ENCODE peak calls at places on chromosomes 16 and 17, in four cellular contexts. M, J, Q and V are unnamed samples.

GRCh38 chr16:57723170-57723569 is 12.4 kb upstream of the KATNB1 start:
- DNase-seq in Q (no peak), J (no peak), M (no peak), V (no peak)

GRCh38 chr16:69396187-69397061 is 10.6 kb upstream of the TERF2 start:
- DNase-seq in M (peak; percentile 85), Q (peak; percentile 89), J (peak; percentile 83), V (peak; percentile 91)

GRCh38 chr17:80673152-80673920 is 128.7 kb downstream of the RPTOR start:
- DNase-seq in J (no peak), M (peak; percentile 40), Q (peak; percentile 36), V (no peak)

GRCh38 chr16:72934661-72935403 is 113.1 kb downstream of the ZFHX3 start:
- DNase-seq in M (no peak), Q (no peak), J (no peak), V (no peak)

GRCh38 chr17:1989135-1989534 is 36.0 kb downstream of the RTN4RL1 start:
- DNase-seq in M (no peak), Q (peak; percentile 52), J (no peak), V (peak; percentile 69)

GRCh38 chr16:84239910-84240309 is at the start of gene KCNG4:
- DNase-seq in J (no peak), M (no peak), Q (no peak), V (no peak)

GRCh38 chr17:732788-733720 is 658 bp downstream of the TLCD3A start:
- DNase-seq in J (peak; percentile 49), Q (peak; percentile 39), M (peak; percentile 24), V (no peak)

GRCh38 chr16:22326771-22327445 is 29.7 kb downstream of the POLR3E start:
- DNase-seq in M (no peak), Q (no peak), J (no peak), V (no peak)

GRCh38 chr16:88833086-88833485 is 21.4 kb upstream of the APRT start:
- DNase-seq in Q (no peak), M (no peak), J (no peak), V (no peak)

GRCh38 chr17:81556863-81557262 is 4.7 kb upstream of the FAAP100 start:
- DNase-seq in J (peak; percentile 30), M (no peak), Q (no peak), V (no peak)

GRCh38 chr17:28500712-28501379 is 5.3 kb upstream of the FOXN1 start:
- DNase-seq in M (no peak), Q (no peak), J (no peak), V (no peak)

GRCh38 chr17:19707728-19708221 is 8.6 kb downstream of the SLC47A2 start:
- DNase-seq in M (no peak), J (no peak), Q (no peak), V (no peak)

GRCh38 chr17:4230142-4230541 is 33.6 kb downstream of the ANKFY1 start:
- DNase-seq in M (no peak), Q (peak; percentile 74), J (peak; percentile 34), V (peak; percentile 80)

GRCh38 chr17:74930535-74931036 is 5.1 kb upstream of the OTOP3 start:
- DNase-seq in M (no peak), Q (no peak), J (no peak), V (no peak)

GRCh38 chr16:89581861-89582563 is 6.5 kb downstream of the CPNE7 start:
- DNase-seq in J (peak; percentile 43), M (no peak), Q (no peak), V (no peak)

GRCh38 chr16:52912565-52913173 is 140.0 kb downstream of the CHD9NB start:
- DNase-seq in M (peak; percentile 64), Q (peak; percentile 36), J (peak; percentile 75), V (no peak)

GRCh38 chr17:64778367-64779290 is 116.5 kb upstream of the SMURF2 start:
- DNase-seq in J (peak; percentile 59), M (peak; percentile 27), Q (no peak), V (peak; percentile 64)

GRCh38 chr17:19727466-19728113 is 11.2 kb upstream of the SLC47A2 start:
- DNase-seq in Q (no peak), J (peak; percentile 41), M (no peak), V (no peak)

GRCh38 chr17:796609-797008 is 14.5 kb downstream of the MRM3 start:
- DNase-seq in Q (no peak), M (no peak), J (no peak), V (no peak)

GRCh38 chr17:81279278-81280073 is 15.6 kb downstream of the SLC38A10 start:
- DNase-seq in J (no peak), M (no peak), Q (no peak), V (no peak)

GRCh38 chr17:57016764-57017116 is 38.8 kb downstream of the SCPEP1 start:
- DNase-seq in M (no peak), Q (no peak), J (no peak), V (no peak)

GRCh38 chr16:19713697-19714096 is 4.3 kb downstream of the KNOP1 start:
- DNase-seq in M (no peak), Q (no peak), J (no peak), V (no peak)

GRCh38 chr16:18037051-18037450 is 299.5 kb downstream of the NPIPA8 start:
- DNase-seq in M (no peak), J (no peak), Q (no peak), V (no peak)

GRCh38 chr16:73288435-73288834 is 240.5 kb upstream of the ZFHX3 start:
- DNase-seq in M (no peak), J (no peak), Q (no peak), V (no peak)

GRCh38 chr17:49723423-49723822 is 15.7 kb upstream of the SLC35B1 start:
- DNase-seq in M (no peak), J (peak; percentile 35), Q (no peak), V (no peak)
- H3K27ac ChIP-seq in M (no peak overlapping the region), J (peak overlapping the region; percentile 62), Q (no peak overlapping the region), V (no peak overlapping the region)

DNA sequence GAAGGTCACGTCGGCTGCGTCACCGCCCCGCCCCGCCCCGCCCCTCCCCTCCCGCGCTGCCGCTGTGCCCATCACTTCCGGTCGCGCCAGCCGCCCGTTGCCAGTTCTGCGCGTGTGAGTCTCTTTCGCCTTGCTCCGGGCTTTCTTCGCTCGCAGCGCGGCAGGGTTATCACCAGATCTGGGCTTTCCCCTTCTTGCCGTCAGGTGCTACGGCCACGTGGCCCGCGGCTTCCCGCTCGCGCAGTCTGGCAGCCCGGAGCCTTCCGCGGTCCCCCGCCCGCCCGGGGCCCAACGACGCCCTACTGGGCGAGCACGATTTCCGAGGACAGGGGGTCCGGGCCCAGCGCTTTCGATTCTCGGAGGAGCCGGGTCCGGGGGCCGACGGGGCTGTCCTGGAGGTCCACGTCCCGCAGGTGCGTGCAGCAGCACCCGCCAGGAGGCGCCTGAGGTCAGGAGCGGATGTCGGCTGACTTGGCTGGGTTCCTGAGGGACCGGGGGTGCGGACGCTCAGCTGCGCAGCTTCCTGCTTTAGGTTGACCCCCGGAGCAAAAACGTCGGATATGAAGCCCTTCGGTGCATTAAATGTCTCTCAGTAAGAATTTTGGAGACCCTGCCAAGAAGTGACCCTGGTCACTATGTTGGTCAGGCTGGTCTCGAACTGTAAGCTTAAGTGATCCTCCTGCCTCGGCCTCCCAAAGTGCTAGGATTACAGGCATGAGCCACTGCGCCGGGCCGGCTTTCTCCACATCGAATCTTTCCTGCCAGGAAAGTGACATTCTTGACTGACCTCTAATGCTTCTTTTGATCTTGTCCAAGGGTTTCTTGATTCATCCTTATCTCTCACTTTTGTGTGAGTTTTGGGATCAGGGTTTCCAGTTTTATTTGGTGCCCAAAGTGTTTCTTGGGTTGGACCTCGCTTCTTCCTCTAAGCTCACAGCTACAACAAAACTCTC is at the start of gene METTL23:
- DNase-seq in M (peak; percentile 96), Q (peak; percentile 81), J (peak; percentile 90), V (peak; percentile 89)
- H3K4me1 ChIP-seq in M (peaks cover 46% of the 10 kb centered on the region), Q (peaks cover 21% of the 10 kb centered on the region), J (peaks cover 28% of the 10 kb centered on the region), V (peaks cover 35% of the 10 kb centered on the region)

DNA sequence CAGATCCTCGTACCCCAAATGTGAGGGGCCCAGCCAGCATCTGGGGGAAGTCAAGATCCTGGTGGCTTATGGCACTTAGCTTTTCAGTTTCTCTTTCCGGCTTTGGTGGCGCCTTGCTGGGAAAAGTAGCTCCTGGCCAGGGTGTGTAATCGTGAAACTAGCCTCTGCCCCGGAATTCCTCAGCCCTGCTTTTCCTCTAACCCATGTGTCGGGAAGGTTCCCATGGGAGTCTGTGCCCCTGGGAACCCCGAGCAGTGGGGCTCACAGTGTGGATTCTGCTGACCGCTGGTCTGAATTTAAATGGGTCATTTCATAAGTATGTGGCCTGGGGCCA is 3.3 kb upstream of the SOCS1 start:
- DNase-seq in M (no peak), J (peak; percentile 47), Q (no peak), V (no peak)
- H3K4me3 ChIP-seq in M (no peak overlapping the region), J (peak overlapping the region; percentile 12), Q (no peak overlapping the region), V (peak overlapping the region; percentile 53)

GRCh38 chr16:85385463-85386331 is 227.4 kb upstream of the GSE1 start:
- DNase-seq in J (no peak), Q (no peak), M (no peak), V (no peak)
- H3K27ac ChIP-seq in J (no peak overlapping the region), Q (no peak overlapping the region), M (no peak overlapping the region), V (no peak overlapping the region)

GRCh38 chr17:49946964-49947584 is 21.9 kb upstream of the DLX4 start:
- DNase-seq in M (no peak), J (no peak), Q (no peak), V (no peak)

GRCh38 chr17:49941427-49941826 is 27.6 kb upstream of the DLX4 start:
- DNase-seq in Q (no peak), M (no peak), J (no peak), V (no peak)

GRCh38 chr17:49942918-49943317 is 26.1 kb upstream of the DLX4 start:
- DNase-seq in M (no peak), Q (no peak), J (no peak), V (no peak)

GRCh38 chr17:49946208-49946607 is 22.8 kb upstream of the DLX4 start:
- DNase-seq in J (no peak), Q (no peak), M (no peak), V (no peak)

DNA sequence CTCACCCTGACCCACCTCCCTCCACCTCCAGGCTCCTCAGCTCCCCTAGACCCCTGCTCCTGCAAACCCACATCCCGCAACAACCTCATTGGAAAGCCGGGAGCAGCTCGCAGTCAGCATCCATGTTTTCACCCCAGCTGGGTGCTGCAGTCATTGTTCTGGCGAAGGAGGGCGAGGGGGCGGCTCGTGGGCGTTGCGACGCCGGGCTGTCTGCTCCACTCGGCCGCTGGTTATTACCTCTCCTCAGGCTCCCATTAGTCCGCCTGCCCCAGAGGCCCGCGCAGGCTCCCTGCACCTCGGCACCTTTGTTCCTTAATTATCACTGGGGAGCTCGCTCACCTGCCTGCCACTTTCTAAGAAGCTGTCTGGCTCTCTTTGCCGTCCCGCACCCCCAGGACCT is 24.5 kb upstream of the DLX4 start:
- DNase-seq in J (no peak), Q (no peak), M (no peak), V (no peak)
- H3K4me1 ChIP-seq in J (no peaks in the 10 kb centered on the region), Q (peaks cover 6% of the 10 kb centered on the region), M (no peaks in the 10 kb centered on the region), V (no peaks in the 10 kb centered on the region)

GRCh38 chr17:66087073-66087472 is 104.9 kb downstream of the CEP112 start:
- DNase-seq in J (no peak), Q (no peak), M (no peak), V (no peak)
- H3K4me3 ChIP-seq in J (no peak overlapping the region), Q (no peak overlapping the region), M (no peak overlapping the region), V (no peak overlapping the region)